ENCODE peak calls at places on chromosomes 1 and 21, in nine cellular contexts. D is heart right ventricle, U is PC-3, V is colonic mucosa, P is HAP-1, T is stomach, B is lung, N is BE2C, E is ovary. R is an unnamed sample.

GRCh38 chr1:171433451-171433850 is 51.9 kb upstream of the PRRC2C start:
- DNase-seq in D (no peak), U (peak; percentile 96), V (no peak), P (no peak), T (no peak), B (no peak), N (no peak), E (no peak), R (no peak)

GRCh38 chr1:46166521-46167462 is 8.1 kb upstream of the TSPAN1 start:
- DNase-seq in D (peak; percentile 74), U (no peak), V (peak; percentile 40), P (no peak), T (peak; percentile 41), B (peak; percentile 35), N (no peak), E (peak; percentile 31), R (no peak)

GRCh38 chr1:214970016-214970415 is 112.5 kb upstream of the KCNK2 start:
- DNase-seq in D (no peak), U (no peak), V (no peak), P (no peak), T (no peak), B (no peak), N (no peak), E (no peak), R (no peak)

GRCh38 chr1:114715952-114716303 is 643 bp downstream of the NRAS start:
- DNase-seq in D (no peak), U (no peak), V (no peak), P (no peak), T (no peak), B (no peak), N (no peak), E (no peak), R (no peak)

GRCh38 chr1:84103197-84103992 is 40.7 kb upstream of the PRKACB start:
- DNase-seq in D (no peak), U (peak; percentile 76), V (peak; percentile 39), P (no peak), T (no peak), B (no peak), N (peak; percentile 56), E (peak; percentile 48), R (no peak)

GRCh38 chr1:35470964-35471613 is 86.1 kb downstream of the KIAA0319L start:
- DNase-seq in D (no peak), U (no peak), V (no peak), P (no peak), T (no peak), B (no peak), N (no peak), E (no peak), R (no peak)

GRCh38 chr1:147849097-147849873 is 53.3 kb upstream of the GJA8 start:
- DNase-seq in D (no peak), U (peak; percentile 60), V (no peak), P (no peak), T (no peak), B (no peak), N (no peak), E (no peak), R (no peak)

GRCh38 chr1:6494627-6495026 is 3.2 kb upstream of the PLEKHG5 start:
- DNase-seq in D (peak; percentile 37), U (no peak), V (no peak), P (no peak), T (no peak), B (no peak), N (no peak), E (no peak), R (no peak)

GRCh38 chr21:42535602-42536171 is 22.0 kb downstream of the SLC37A1 start:
- DNase-seq in D (no peak), U (no peak), V (peak; percentile 55), P (no peak), T (peak; percentile 72), B (no peak), N (no peak), E (no peak), R (no peak)

GRCh38 chr1:94395748-94396309 is 22.4 kb upstream of the ABCD3 start:
- DNase-seq in D (no peak), U (no peak), V (no peak), P (no peak), T (no peak), B (no peak), N (no peak), E (no peak), R (no peak)

DNA sequence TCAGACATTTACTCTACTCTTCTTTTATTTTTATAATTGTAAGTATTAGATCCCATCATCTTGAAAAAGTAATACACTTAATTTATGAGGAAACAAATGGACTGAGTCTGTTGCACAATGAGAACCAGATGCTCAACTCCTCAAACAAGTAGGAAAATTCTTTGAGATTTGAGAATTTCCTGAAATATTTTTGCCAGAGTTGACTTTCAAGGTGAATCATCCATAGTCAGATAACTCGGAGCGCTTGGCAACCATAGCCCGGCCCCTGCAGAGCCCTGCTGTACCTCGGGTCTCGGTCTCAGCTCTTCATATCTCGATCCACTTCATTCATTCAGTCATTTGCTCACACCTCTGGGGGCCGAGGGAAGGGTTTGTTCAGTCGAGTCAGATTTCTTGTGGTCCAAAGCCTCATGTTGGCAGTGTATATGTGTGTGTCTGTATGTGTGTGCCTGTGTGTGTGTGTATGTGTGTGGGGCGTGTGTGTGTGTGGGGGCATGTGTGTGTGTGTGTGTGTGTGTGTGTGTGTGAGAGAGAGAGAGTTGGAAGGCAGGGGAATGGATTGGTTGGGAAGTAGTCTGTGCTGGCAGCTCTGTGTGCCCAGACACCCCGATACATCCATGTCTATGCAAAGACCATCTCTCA is 18.1 kb upstream of the PCP4 start:
- DNase-seq in D (no peak), U (no peak), V (no peak), P (no peak), T (no peak), B (no peak), N (no peak), E (no peak), R (no peak)
- H3K9me3 ChIP-seq in D (no peaks in the 10 kb centered on the region), U (no peaks in the 10 kb centered on the region), V (no peaks in the 10 kb centered on the region), P (peaks cover 3% of the 10 kb centered on the region), T (no peaks in the 10 kb centered on the region), B (no peaks in the 10 kb centered on the region), N (no peaks in the 10 kb centered on the region), E (no peaks in the 10 kb centered on the region), R (no peaks in the 10 kb centered on the region)

GRCh38 chr1:167723707-167724323 is 2.0 kb downstream of the MPZL1 start:
- DNase-seq in D (no peak), U (no peak), V (no peak), P (no peak), T (no peak), B (no peak), N (no peak), E (no peak), R (no peak)
- H3K4me1 ChIP-seq in D (peaks cover 59% of the 10 kb centered on the region), U (peaks cover 21% of the 10 kb centered on the region), V (no peaks in the 10 kb centered on the region), P (peaks cover 17% of the 10 kb centered on the region), T (peaks cover 57% of the 10 kb centered on the region), B (peaks cover 6% of the 10 kb centered on the region), N (peaks cover 3% of the 10 kb centered on the region), E (peaks cover 11% of the 10 kb centered on the region), R (peaks cover 22% of the 10 kb centered on the region)

GRCh38 chr1:14914351-14914988 is 239.1 kb upstream of the TMEM51 start:
- DNase-seq in D (no peak), U (no peak), V (no peak), P (no peak), T (no peak), B (no peak), N (no peak), E (no peak), R (no peak)

GRCh38 chr1:14913475-14914155 is 239.9 kb upstream of the TMEM51 start:
- DNase-seq in D (no peak), U (no peak), V (no peak), P (no peak), T (no peak), B (no peak), N (no peak), E (no peak), R (no peak)

GRCh38 chr1:14912831-14913230 is 240.7 kb upstream of the TMEM51 start:
- DNase-seq in D (no peak), U (no peak), V (no peak), P (no peak), T (no peak), B (no peak), N (no peak), E (no peak), R (no peak)

GRCh38 chr1:14919289-14919688 is 234.3 kb upstream of the TMEM51 start:
- DNase-seq in D (no peak), U (no peak), V (no peak), P (no peak), T (no peak), B (no peak), N (no peak), E (no peak), R (no peak)

DNA sequence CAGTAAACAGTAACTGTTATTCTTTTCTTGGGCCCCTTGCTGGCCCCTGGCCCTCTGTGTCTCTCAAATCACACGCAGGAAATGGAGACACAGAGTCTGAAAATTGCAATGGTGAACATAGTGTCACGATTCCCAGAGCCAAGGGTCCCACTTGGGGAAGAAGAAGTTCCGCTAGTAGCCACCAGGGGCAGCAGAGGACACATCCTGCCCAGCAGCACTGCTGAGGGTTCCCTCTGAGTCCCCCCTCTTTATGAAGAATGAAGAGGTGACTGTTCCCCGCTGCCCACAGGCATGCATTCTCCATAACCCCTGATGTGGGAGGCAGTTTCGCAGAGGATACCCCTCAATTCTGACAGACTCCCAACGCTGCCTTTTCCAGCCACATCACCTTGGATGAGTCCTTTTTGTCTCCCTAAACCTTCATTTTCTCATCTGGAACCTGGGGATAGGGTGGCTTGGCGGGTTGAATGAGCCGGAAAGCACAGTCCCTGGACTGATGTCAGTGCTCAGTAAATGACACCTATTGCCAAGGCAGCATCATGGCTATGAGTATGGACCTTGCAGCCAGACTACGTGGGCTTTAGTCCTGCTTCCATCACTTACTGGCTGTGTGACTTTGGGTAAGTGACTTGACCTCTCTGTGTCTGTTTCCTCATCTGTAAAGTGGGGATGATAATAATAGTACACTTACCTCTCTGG is 238.0 kb upstream of the TMEM51 start:
- DNase-seq in D (peak; percentile 41), U (peak; percentile 51), V (peak; percentile 62), P (no peak), T (peak; percentile 51), B (no peak), N (peak; percentile 43), E (no peak), R (no peak)
- H3K4me3 ChIP-seq in D (no peak overlapping the region), U (no peak overlapping the region), V (no peak overlapping the region), P (no peak overlapping the region), T (no peak overlapping the region), B (no peak overlapping the region), N (no peak overlapping the region), E (no peak overlapping the region), R (no peak overlapping the region)

GRCh38 chr21:38129711-38130110 is 127.1 kb upstream of the KCNJ15 start:
- DNase-seq in D (no peak), U (no peak), V (no peak), P (no peak), T (no peak), B (no peak), N (no peak), E (no peak), R (no peak)
- H3K9me3 ChIP-seq in D (no peaks in the 10 kb centered on the region), U (peaks cover 5% of the 10 kb centered on the region), V (no peaks in the 10 kb centered on the region), P (no peaks in the 10 kb centered on the region), T (no peaks in the 10 kb centered on the region), B (no peaks in the 10 kb centered on the region), N (no peaks in the 10 kb centered on the region), E (no peaks in the 10 kb centered on the region), R (no peaks in the 10 kb centered on the region)